ENCODE peak calls at places on chromosomes 4 and X, in five cellular contexts. One of them, this sample, is unnamed.

GRCh38 chr4:36237366-36238353 is 6.7 kb downstream of the ARAP2 start:
- DNase-seq in A549: no peak
- DNase-seq in colonic mucosa: no peak
- DNase-seq in PC-3: no peak
- DNase-seq in GM23338: no peak
- DNase-seq in this sample: no peak

GRCh38 chrX:143781103-143781502 is 60.6 kb upstream of the SPANXN2 start:
- DNase-seq in colonic mucosa: no peak
- DNase-seq in A549: no peak
- DNase-seq in GM23338: no peak
- DNase-seq in PC-3: peak; percentile 64
- DNase-seq in this sample: no peak

GRCh38 chrX:82081027-82081426 is 879.1 kb downstream of the SH3BGRL start:
- DNase-seq in PC-3: peak; percentile 21
- DNase-seq in A549: no peak
- DNase-seq in GM23338: peak; percentile 5
- DNase-seq in colonic mucosa: no peak
- DNase-seq in this sample: no peak

GRCh38 chrX:143115466-143115865 is 89.7 kb downstream of the SPANXN4 start:
- DNase-seq in colonic mucosa: no peak
- DNase-seq in PC-3: no peak
- DNase-seq in GM23338: no peak
- DNase-seq in A549: no peak
- DNase-seq in this sample: no peak

GRCh38 chr4:107392951-107393350 is 327.1 kb downstream of the PAPSS1 start:
- DNase-seq in GM23338: no peak
- DNase-seq in A549: no peak
- DNase-seq in PC-3: no peak
- DNase-seq in colonic mucosa: peak; percentile 19
- DNase-seq in this sample: no peak

GRCh38 chrX:149881081-149881711 is at the start of gene MAGEA8:
- DNase-seq in PC-3: no peak
- DNase-seq in GM23338: peak; percentile 54
- DNase-seq in A549: no peak
- DNase-seq in colonic mucosa: no peak
- DNase-seq in this sample: no peak

GRCh38 chr4:154332681-154333421 is 158.7 kb downstream of the DCHS2 start:
- DNase-seq in PC-3: no peak
- DNase-seq in colonic mucosa: peak; percentile 20
- DNase-seq in GM23338: peak; percentile 94
- DNase-seq in A549: peak; percentile 1
- DNase-seq in this sample: no peak

GRCh38 chr4:173990879-173991231 is 292.6 kb downstream of the FBXO8 start:
- DNase-seq in A549: no peak
- DNase-seq in GM23338: peak; percentile 38
- DNase-seq in PC-3: no peak
- DNase-seq in colonic mucosa: peak; percentile 34
- DNase-seq in this sample: no peak

GRCh38 chr4:153036931-153037330 is 100.8 kb downstream of the FHDC1 start:
- DNase-seq in A549: no peak
- DNase-seq in GM23338: no peak
- DNase-seq in colonic mucosa: no peak
- DNase-seq in PC-3: peak; percentile 5
- DNase-seq in this sample: no peak

GRCh38 chrX:55489315-55490009 is at the start of gene USP51:
- DNase-seq in PC-3: no peak
- DNase-seq in colonic mucosa: peak; percentile 39
- DNase-seq in GM23338: peak; percentile 73
- DNase-seq in A549: peak; percentile 11
- DNase-seq in this sample: no peak

GRCh38 chr4:76830612-76831474 is 67.1 kb downstream of the SOWAHB start:
- DNase-seq in A549: peak; percentile 88
- DNase-seq in PC-3: peak; percentile 80
- DNase-seq in GM23338: peak; percentile 37
- DNase-seq in colonic mucosa: peak; percentile 91
- DNase-seq in this sample: no peak

GRCh38 chrX:153491351-153492152 is 3.2 kb upstream of the BGN start:
- DNase-seq in PC-3: no peak
- DNase-seq in colonic mucosa: no peak
- DNase-seq in A549: no peak
- DNase-seq in GM23338: no peak
- DNase-seq in this sample: no peak

GRCh38 chrX:71953391-71953790 is 42.7 kb downstream of the NHSL2 start:
- DNase-seq in GM23338: no peak
- DNase-seq in colonic mucosa: no peak
- DNase-seq in PC-3: no peak
- DNase-seq in A549: no peak
- DNase-seq in this sample: no peak

GRCh38 chrX:71955530-71956120 is 45.0 kb downstream of the NHSL2 start:
- DNase-seq in GM23338: no peak
- DNase-seq in PC-3: no peak
- DNase-seq in A549: no peak
- DNase-seq in colonic mucosa: no peak
- DNase-seq in this sample: no peak

GRCh38 chrX:71953946-71954345 is 43.3 kb downstream of the NHSL2 start:
- DNase-seq in A549: no peak
- DNase-seq in PC-3: no peak
- DNase-seq in GM23338: no peak
- DNase-seq in colonic mucosa: no peak
- DNase-seq in this sample: no peak

GRCh38 chrX:71954458-71954857 is 43.8 kb downstream of the NHSL2 start:
- DNase-seq in A549: no peak
- DNase-seq in PC-3: no peak
- DNase-seq in colonic mucosa: no peak
- DNase-seq in GM23338: no peak
- DNase-seq in this sample: no peak

GRCh38 chrX:71958281-71958675 is 47.6 kb downstream of the NHSL2 start:
- DNase-seq in GM23338: peak; percentile 25
- DNase-seq in colonic mucosa: no peak
- DNase-seq in A549: no peak
- DNase-seq in PC-3: no peak
- DNase-seq in this sample: no peak
- H3K4me1 ChIP-seq in GM23338: peaks cover 41% of the 10 kb centered on the region
- H3K4me1 ChIP-seq in colonic mucosa: no peaks in the 10 kb centered on the region
- H3K4me1 ChIP-seq in A549: no peaks in the 10 kb centered on the region
- H3K4me1 ChIP-seq in PC-3: no peaks in the 10 kb centered on the region
- H3K4me1 ChIP-seq in this sample: no peaks in the 10 kb centered on the region

GRCh38 chrX:102979536-102979935 is 42.5 kb downstream of the RAB40AL start:
- DNase-seq in GM23338: no peak
- DNase-seq in colonic mucosa: no peak
- DNase-seq in PC-3: peak; percentile 86
- DNase-seq in A549: no peak
- DNase-seq in this sample: no peak
- H3K4me3 ChIP-seq in GM23338: no peak overlapping the region
- H3K4me3 ChIP-seq in colonic mucosa: no peak overlapping the region
- H3K4me3 ChIP-seq in PC-3: no peak overlapping the region
- H3K4me3 ChIP-seq in A549: no peak overlapping the region
- H3K4me3 ChIP-seq in this sample: no peak overlapping the region

GRCh38 chr4:149493492-149493891 is 322.2 kb downstream of the IQCM start:
- DNase-seq in A549: peak; percentile 2
- DNase-seq in PC-3: no peak
- DNase-seq in colonic mucosa: no peak
- DNase-seq in GM23338: peak; percentile 11
- DNase-seq in this sample: no peak

GRCh38 chr4:149500806-149501205 is 314.8 kb downstream of the IQCM start:
- DNase-seq in GM23338: no peak
- DNase-seq in A549: no peak
- DNase-seq in PC-3: no peak
- DNase-seq in colonic mucosa: no peak
- DNase-seq in this sample: no peak

GRCh38 chr4:149499726-149500125 is 315.9 kb downstream of the IQCM start:
- DNase-seq in colonic mucosa: no peak
- DNase-seq in GM23338: no peak
- DNase-seq in PC-3: no peak
- DNase-seq in A549: no peak
- DNase-seq in this sample: no peak

DNA sequence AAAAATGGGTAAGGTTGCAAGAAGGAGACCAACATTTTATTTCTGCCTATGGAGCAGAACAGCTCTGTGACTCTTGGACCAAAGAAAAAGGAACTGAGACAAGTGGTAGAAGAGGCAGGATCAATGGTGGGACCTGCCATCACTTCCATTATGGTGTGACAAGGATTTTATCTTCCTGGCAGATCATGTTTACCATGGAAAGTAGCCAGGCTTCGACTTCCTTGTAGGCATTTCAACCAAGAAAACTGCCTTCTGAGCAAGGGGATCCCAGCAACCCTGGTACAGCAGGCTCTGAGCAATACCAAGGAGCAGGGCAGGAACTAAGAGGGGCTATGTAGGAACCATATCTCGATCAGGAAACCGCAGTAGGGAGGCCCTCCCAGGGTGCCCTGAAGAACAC is 317.4 kb downstream of the IQCM start:
- DNase-seq in GM23338: no peak
- DNase-seq in PC-3: no peak
- DNase-seq in A549: no peak
- DNase-seq in colonic mucosa: no peak
- DNase-seq in this sample: no peak
- H3K27ac ChIP-seq in GM23338: no peak overlapping the region
- H3K27ac ChIP-seq in PC-3: no peak overlapping the region
- H3K27ac ChIP-seq in A549: no peak overlapping the region
- H3K27ac ChIP-seq in colonic mucosa: no peak overlapping the region
- H3K27ac ChIP-seq in this sample: no peak overlapping the region

DNA sequence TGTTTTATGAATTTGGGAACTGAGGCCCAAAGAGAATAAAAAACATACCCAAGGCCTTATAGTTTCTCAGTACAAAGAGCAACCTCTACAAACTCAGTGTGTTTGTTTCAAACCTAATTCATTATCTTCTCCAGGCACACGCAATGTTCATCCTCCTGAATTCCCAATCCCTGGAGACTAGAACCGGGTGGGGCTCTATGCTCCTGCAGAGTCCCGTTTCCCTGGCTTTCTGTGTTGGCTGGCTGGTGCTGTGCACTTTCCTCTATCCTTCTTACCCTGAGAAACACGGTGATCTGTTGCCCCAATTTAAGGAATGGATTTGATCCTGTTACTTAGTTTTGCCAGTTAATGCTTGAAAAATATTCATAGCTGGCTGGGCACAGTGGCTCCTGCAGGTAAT is 63.9 kb downstream of the FGFBP1 start:
- DNase-seq in GM23338: no peak
- DNase-seq in PC-3: no peak
- DNase-seq in colonic mucosa: no peak
- DNase-seq in A549: no peak
- DNase-seq in this sample: no peak
- H3K4me1 ChIP-seq in GM23338: no peaks in the 10 kb centered on the region
- H3K4me1 ChIP-seq in PC-3: no peaks in the 10 kb centered on the region
- H3K4me1 ChIP-seq in colonic mucosa: no peaks in the 10 kb centered on the region
- H3K4me1 ChIP-seq in A549: no peaks in the 10 kb centered on the region
- H3K4me1 ChIP-seq in this sample: no peaks in the 10 kb centered on the region

This sample was measured in thoracic aorta.